ENCODE peak calls at places on chromosomes 1 and 21, in six cellular contexts. S is keratinocyte, V is IMR-90, E is foreskin keratinocyte, L is body of pancreas, T is right cardiac atrium. J is an unnamed sample.
A peak's percentile ranks its signal among the peaks of the same experiment; 100 is the strongest.

GRCh38 chr1:208934933-208935332 is 648.6 kb upstream of the CAMK1G start:
- DNase-seq in S (peak; percentile 60), V (no peak), E (peak; percentile 91), L (no peak), T (no peak), J (peak; percentile 69)

GRCh38 chr1:210381934-210382333 is 53.2 kb downstream of the HHAT start:
- DNase-seq in S (no peak), V (no peak), E (no peak), L (no peak), T (no peak), J (no peak)

GRCh38 chr1:92957020-92957734 is 4.1 kb downstream of the DIPK1A start:
- DNase-seq in S (no peak), V (no peak), E (no peak), L (no peak), T (no peak), J (no peak)

GRCh38 chr1:10843697-10844096 is 47.3 kb upstream of the CASZ1 start:
- DNase-seq in S (no peak), V (no peak), E (no peak), L (no peak), T (no peak), J (no peak)

GRCh38 chr1:42176902-42177519 is 12.5 kb upstream of the GUCA2A start:
- DNase-seq in S (no peak), V (peak; percentile 55), E (peak; percentile 45), L (no peak), T (no peak), J (no peak)

GRCh38 chr1:180482425-180483275 is 19.7 kb downstream of the ACBD6 start:
- DNase-seq in S (peak; percentile 25), V (peak; percentile 67), E (peak; percentile 37), L (no peak), T (no peak), J (no peak)

GRCh38 chr1:184114818-184115398 is 63.4 kb downstream of the TSEN15 start:
- DNase-seq in S (no peak), V (no peak), E (no peak), L (no peak), T (no peak), J (no peak)

GRCh38 chr21:45148316-45149000 is 74.1 kb downstream of the ADARB1 start:
- DNase-seq in S (no peak), V (no peak), E (no peak), L (no peak), T (peak; percentile 19), J (no peak)

GRCh38 chr1:155127105-155127671 is 488 bp upstream of the EFNA1 start:
- DNase-seq in S (no peak), V (peak; percentile 57), E (peak; percentile 89), L (peak; percentile 79), T (peak; percentile 78), J (peak; percentile 88)

GRCh38 chr1:1090424-1091343 is 16.6 kb upstream of the RNF223 start:
- DNase-seq in S (no peak), V (no peak), E (no peak), L (no peak), T (peak; percentile 63), J (no peak)

GRCh38 chr1:177629526-177629925 is 340.3 kb downstream of the SEC16B start:
- DNase-seq in S (no peak), V (peak; percentile 20), E (peak; percentile 71), L (no peak), T (no peak), J (peak; percentile 20)

GRCh38 chr1:39089811-39090519 is 63.8 kb downstream of the NDUFS5 start:
- DNase-seq in S (no peak), V (no peak), E (no peak), L (no peak), T (no peak), J (no peak)

GRCh38 chr1:54338479-54338878 is 67.7 kb downstream of the SSBP3 start:
- DNase-seq in S (no peak), V (peak; percentile 22), E (no peak), L (no peak), T (no peak), J (no peak)

GRCh38 chr1:85438353-85438752 is 26.6 kb downstream of the DDAH1 start:
- DNase-seq in S (no peak), V (peak; percentile 51), E (no peak), L (no peak), T (no peak), J (no peak)

GRCh38 chr1:1032428-1032827 is 12.5 kb downstream of the AGRN start:
- DNase-seq in S (no peak), V (no peak), E (no peak), L (peak; percentile 58), T (no peak), J (no peak)

GRCh38 chr21:31670065-31670464 is 10.6 kb downstream of the SOD1 start:
- DNase-seq in S (no peak), V (no peak), E (no peak), L (no peak), T (no peak), J (no peak)

GRCh38 chr1:15525043-15525958 is 1.3 kb upstream of the CASP9 start:
- DNase-seq in S (no peak), V (no peak), E (no peak), L (no peak), T (no peak), J (peak; percentile 90)

GRCh38 chr1:5647226-5647625 is 345.0 kb downstream of the NPHP4 start:
- DNase-seq in S (no peak), V (no peak), E (no peak), L (no peak), T (no peak), J (no peak)

GRCh38 chr1:202016022-202016624 is 5.7 kb downstream of the ELF3 start:
- DNase-seq in S (no peak), V (peak; percentile 78), E (no peak), L (no peak), T (no peak), J (no peak)

GRCh38 chr1:202016717-202017384 is 6.5 kb downstream of the ELF3 start:
- DNase-seq in S (no peak), V (no peak), E (no peak), L (no peak), T (no peak), J (no peak)

GRCh38 chr1:202017385-202018225 is 7.2 kb downstream of the ELF3 start:
- DNase-seq in S (no peak), V (no peak), E (no peak), L (peak; percentile 73), T (no peak), J (peak; percentile 44)

GRCh38 chr1:202018476-202019234 is 8.3 kb downstream of the ELF3 start:
- DNase-seq in S (no peak), V (no peak), E (peak; percentile 52), L (peak; percentile 90), T (no peak), J (peak; percentile 93)

DNA sequence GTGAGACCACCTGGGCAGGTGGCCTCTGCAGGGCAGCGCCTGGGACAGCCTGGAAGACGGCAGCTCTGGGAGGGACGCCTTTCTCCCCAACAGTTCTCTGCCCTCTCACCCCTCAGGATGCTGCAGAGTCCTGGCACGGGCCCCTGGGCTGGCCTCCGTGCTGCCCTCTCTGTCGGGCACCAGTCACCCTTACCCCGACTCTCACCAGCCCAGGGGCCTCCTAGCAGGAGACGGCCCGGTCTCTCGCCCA is 7.8 kb downstream of the ELF3 start:
- DNase-seq in S (no peak), V (no peak), E (no peak), L (no peak), T (no peak), J (peak; percentile 29)
- H3K27ac ChIP-seq in S (no peak overlapping the region), V (no peak overlapping the region), E (peak overlapping the region; percentile 51), L (peak overlapping the region; percentile 95), T (no peak overlapping the region), J (peak overlapping the region; percentile 76)

GRCh38 chr1:33005117-33005811 is 31.4 kb downstream of the AK2 start:
- DNase-seq in S (no peak), V (no peak), E (peak; percentile 60), L (no peak), T (no peak), J (no peak)
- H3K27ac ChIP-seq in S (peak overlapping the region; percentile 90), V (no peak overlapping the region), E (peak overlapping the region; percentile 95), L (peak overlapping the region; percentile 28), T (no peak overlapping the region), J (peak overlapping the region; percentile 80)

DNA sequence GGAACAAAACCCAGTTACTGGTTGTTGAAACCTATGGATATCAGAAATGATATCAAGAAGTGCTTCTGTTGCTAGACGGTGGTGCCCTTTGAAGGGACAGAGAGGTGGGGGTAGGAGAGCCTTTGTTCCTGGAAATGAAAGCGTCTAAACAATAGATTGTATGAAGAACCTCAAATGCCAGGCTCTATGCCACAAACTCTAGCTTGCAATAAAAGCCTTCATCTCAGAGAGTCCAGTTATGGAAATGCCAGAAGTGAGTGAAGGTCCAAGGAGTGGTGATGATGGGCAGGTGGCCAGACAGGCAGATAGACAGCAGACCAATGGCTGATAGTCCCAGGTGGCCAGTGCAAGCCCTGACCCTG is 414.1 kb upstream of the PROX1 start:
- DNase-seq in S (no peak), V (no peak), E (no peak), L (no peak), T (no peak), J (no peak)
- H3K27ac ChIP-seq in S (no peak overlapping the region), V (no peak overlapping the region), E (no peak overlapping the region), L (peak overlapping the region; percentile 3), T (no peak overlapping the region), J (no peak overlapping the region)

GRCh38 chr1:33257759-33258712 is 1.7 kb downstream of the ZNF362 start:
- DNase-seq in S (no peak), V (peak; percentile 20), E (peak; percentile 17), L (no peak), T (no peak), J (no peak)

GRCh38 chr1:33259879-33260278 is 3.6 kb downstream of the ZNF362 start:
- DNase-seq in S (no peak), V (no peak), E (no peak), L (no peak), T (no peak), J (no peak)

GRCh38 chr1:33257388-33257758 is 1.1 kb downstream of the ZNF362 start:
- DNase-seq in S (no peak), V (no peak), E (no peak), L (no peak), T (no peak), J (no peak)

GRCh38 chr1:33260435-33260980 is 4.2 kb downstream of the ZNF362 start:
- DNase-seq in S (no peak), V (no peak), E (no peak), L (no peak), T (no peak), J (no peak)

GRCh38 chr1:33258788-33259274 is 2.5 kb downstream of the ZNF362 start:
- DNase-seq in S (no peak), V (no peak), E (no peak), L (no peak), T (no peak), J (no peak)
- H3K27ac ChIP-seq in S (no peak overlapping the region), V (no peak overlapping the region), E (no peak overlapping the region), L (no peak overlapping the region), T (no peak overlapping the region), J (no peak overlapping the region)

GRCh38 chr1:40944326-40944725 is 35.2 kb upstream of the CTPS1 start:
- DNase-seq in S (peak; percentile 45), V (peak; percentile 92), E (peak; percentile 96), L (peak; percentile 41), T (no peak), J (peak; percentile 60)
- H3K27ac ChIP-seq in S (peak overlapping the region; percentile 66), V (peak overlapping the region; percentile 95), E (peak overlapping the region; percentile 27), L (peak overlapping the region; percentile 91), T (peak overlapping the region; percentile 67), J (peak overlapping the region; percentile 69)